ENCODE peak calls at places on chromosomes 13 and 19, in nine cellular contexts. C is COR-L47; T is EL; F is NCI-H345; G is effector memory CD4-positive, alpha-beta T cell; L is activated effector memory CD4-positive, alpha-beta T cell treated with anti-CD3 and anti-CD28 coated beads, Interleukin-2, amount 50 U/mL, for 16 hours; Q is memory B cell; S is activated CD4-positive, alpha-beta T cell treated with anti-CD3 and anti-CD28 coated beads, Interleukin-2, amount 50 U/mL, for 24 hours; B is ovary. R is an unnamed sample.

GRCh38 chr13:109715902-109716301 is 70.5 kb downstream of the IRS2 start:
- DNase-seq in C (no peak), T (peak), F (no peak), G (no peak), L (no peak), Q (no peak), S (no peak), B (no peak), R (no peak)

GRCh38 chr13:78430811-78431210 is 172.5 kb downstream of the POU4F1 start:
- DNase-seq in C (no peak), T (no peak), F (no peak), G (no peak), L (no peak), Q (no peak), S (no peak), B (no peak), R (no peak)

GRCh38 chr13:43232866-43233265 is 209.5 kb downstream of the DNAJC15 start:
- DNase-seq in C (no peak), T (peak), F (no peak), G (no peak), L (no peak), Q (no peak), S (no peak), B (no peak), R (no peak)

GRCh38 chr13:73138276-73138950 is 79.6 kb downstream of the KLF5 start:
- DNase-seq in C (no peak), T (peak), F (no peak), G (no peak), L (no peak), Q (no peak), S (no peak), B (no peak), R (no peak)

GRCh38 chr13:31846984-31847752 is 107.8 kb downstream of the RXFP2 start:
- DNase-seq in C (no peak), T (peak), F (peak), G (no peak), L (no peak), Q (no peak), S (no peak), B (no peak), R (no peak)

GRCh38 chr13:24181991-24182702 is 21.6 kb downstream of the SPATA13 start:
- DNase-seq in C (no peak), T (no peak), F (no peak), G (no peak), L (no peak), Q (no peak), S (no peak), B (no peak), R (no peak)

GRCh38 chr13:33111414-33112110 is 95.3 kb downstream of the KL start:
- DNase-seq in C (peak), T (peak), F (no peak), G (no peak), L (no peak), Q (no peak), S (no peak), B (no peak), R (no peak)

GRCh38 chr19:4284176-4284958 is 5.3 kb downstream of the SHD start:
- DNase-seq in C (no peak), T (no peak), F (peak), G (no peak), L (no peak), Q (no peak), S (no peak), B (no peak), R (no peak)

GRCh38 chr13:100100115-100100879 is 11.4 kb downstream of the PCCA start:
- DNase-seq in C (peak), T (peak), F (no peak), G (no peak), L (no peak), Q (no peak), S (no peak), B (peak), R (no peak)

R was measured in stimulated activated CD4-positive, alpha-beta T cell treated with anti-CD3 and anti-CD28 coated beads, Interleukin-12 subunit alpha, Interleukin-12 subunit beta, amount 100 ng/mL, for 24 hours.